ENCODE peak calls at places on chromosomes 13 and 19, in six cellular contexts. H is AG09319, Y is coronary artery, R is foreskin keratinocyte, C is tibial nerve, S is ovary. V is an unnamed sample.

GRCh38 chr19:16615788-16616187 is 12.2 kb downstream of the MED26 start:
- DNase-seq in R (no peak), H (no peak), S (no peak), C (no peak), Y (no peak), V (no peak)

GRCh38 chr13:114132419-114133121 is at the start of gene RASA3:
- DNase-seq in C (peak; percentile 62), S (peak; percentile 85), R (peak; percentile 19), Y (peak; percentile 89), H (peak; percentile 63), V (peak; percentile 76)

GRCh38 chr13:72952529-72953141 is 106.2 kb upstream of the KLF5 start:
- DNase-seq in R (peak; percentile 25), C (no peak), Y (no peak), H (no peak), S (no peak), V (no peak)

GRCh38 chr19:1567116-1567847 is 843 bp downstream of the MEX3D start:
- DNase-seq in R (no peak), H (no peak), S (peak; percentile 79), Y (no peak), C (no peak), V (peak; percentile 64)

GRCh38 chr13:20391597-20392452 is 133.8 kb downstream of the CRYL1 start:
- DNase-seq in Y (peak; percentile 64), S (no peak), R (peak; percentile 55), C (no peak), H (no peak), V (no peak)

GRCh38 chr13:76717092-76717491 is 169.1 kb downstream of the KCTD12 start:
- DNase-seq in Y (no peak), R (no peak), C (no peak), S (no peak), H (no peak), V (no peak)

GRCh38 chr19:3276341-3276799 is 51.9 kb downstream of the CELF5 start:
- DNase-seq in Y (no peak), R (peak; percentile 85), C (no peak), H (no peak), S (no peak), V (peak; percentile 48)

GRCh38 chr13:83121904-83122303 is 760.4 kb downstream of the SLITRK1 start:
- DNase-seq in H (no peak), R (no peak), C (no peak), S (no peak), Y (no peak), V (no peak)

GRCh38 chr13:59094149-59094548 is 1069.6 kb downstream of the DIAPH3 start:
- DNase-seq in R (peak; percentile 41), C (no peak), S (no peak), H (no peak), Y (no peak), V (no peak)

GRCh38 chr19:49150106-49150943 is 4.9 kb downstream of the HRC start:
- DNase-seq in R (peak; percentile 77), Y (peak; percentile 88), H (no peak), S (peak; percentile 87), C (peak; percentile 58), V (peak; percentile 78)

GRCh38 chr19:497861-498590 is 1.7 kb downstream of the MADCAM1 start:
- DNase-seq in H (no peak), Y (no peak), S (no peak), R (no peak), C (no peak), V (no peak)

GRCh38 chr13:98576215-98576945 is 527 bp downstream of the STK24 start:
- DNase-seq in H (no peak), C (no peak), S (peak; percentile 71), R (no peak), Y (peak; percentile 80), V (peak; percentile 65)

GRCh38 chr19:8252922-8253589 is 43.9 kb downstream of the CERS4 start:
- DNase-seq in H (peak; percentile 22), C (peak; percentile 76), Y (no peak), R (peak; percentile 39), S (peak; percentile 91), V (peak; percentile 76)

GRCh38 chr13:24228852-24229458 is 68.4 kb downstream of the SPATA13 start:
- DNase-seq in Y (no peak), S (no peak), H (peak; percentile 53), R (peak; percentile 50), C (no peak), V (no peak)

GRCh38 chr13:77565635-77566034 is 30.1 kb downstream of the SCEL start:
- DNase-seq in C (no peak), S (no peak), H (no peak), Y (no peak), R (no peak), V (no peak)

GRCh38 chr19:7870571-7871279 is 3.5 kb downstream of the PRR36 start:
- DNase-seq in C (no peak), S (peak; percentile 88), R (peak; percentile 75), Y (no peak), H (no peak), V (no peak)

GRCh38 chr13:29081036-29081435 is 260.9 kb downstream of the MTUS2 start:
- DNase-seq in R (no peak), S (no peak), H (no peak), Y (no peak), C (no peak), V (no peak)

GRCh38 chr19:7415857-7416371 is 67.2 kb downstream of the ARHGEF18 start:
- DNase-seq in Y (no peak), S (no peak), H (no peak), C (no peak), R (no peak), V (no peak)

GRCh38 chr19:44890366-44891015 is 563 bp upstream of the TOMM40 start:
- DNase-seq in S (peak; percentile 100), C (no peak), Y (no peak), H (peak; percentile 95), R (peak; percentile 100), V (no peak)

GRCh38 chr13:97307544-97307881 is 85.4 kb downstream of the MBNL2 start:
- DNase-seq in Y (no peak), H (no peak), C (no peak), R (no peak), S (no peak), V (no peak)

GRCh38 chr13:100789481-100789880 is 114.9 kb upstream of the TMTC4 start:
- DNase-seq in Y (no peak), H (no peak), S (no peak), C (no peak), R (peak; percentile 32), V (no peak)

GRCh38 chr13:27971776-27972618 is 2.9 kb upstream of the CDX2 start:
- DNase-seq in Y (no peak), C (no peak), H (no peak), R (no peak), S (no peak), V (no peak)

GRCh38 chr13:106036870-106037269 is 498.6 kb downstream of the EFNB2 start:
- DNase-seq in H (no peak), C (no peak), Y (no peak), R (no peak), S (no peak), V (no peak)

GRCh38 chr13:50452761-50453160 is 390.7 kb downstream of the DLEU7 start:
- DNase-seq in H (no peak), S (no peak), C (no peak), R (no peak), Y (no peak), V (no peak)

GRCh38 chr19:32465176-32465575 is 59.6 kb downstream of the DPY19L3 start:
- DNase-seq in S (no peak), H (no peak), R (no peak), C (no peak), Y (no peak), V (no peak)
- TF ChIP-seq CTCF in S (no peak), H (no peak), R (no peak), C (no peak), Y (no peak), V (no peak)

GRCh38 chr19:5542665-5543064 is 25.1 kb downstream of the TINCR start:
- DNase-seq in Y (no peak), C (no peak), R (no peak), S (no peak), H (no peak), V (no peak)
- TF ChIP-seq CTCF in Y (no peak), C (no peak), R (peak; percentile 52), S (no peak), H (no peak), V (no peak)

DNA sequence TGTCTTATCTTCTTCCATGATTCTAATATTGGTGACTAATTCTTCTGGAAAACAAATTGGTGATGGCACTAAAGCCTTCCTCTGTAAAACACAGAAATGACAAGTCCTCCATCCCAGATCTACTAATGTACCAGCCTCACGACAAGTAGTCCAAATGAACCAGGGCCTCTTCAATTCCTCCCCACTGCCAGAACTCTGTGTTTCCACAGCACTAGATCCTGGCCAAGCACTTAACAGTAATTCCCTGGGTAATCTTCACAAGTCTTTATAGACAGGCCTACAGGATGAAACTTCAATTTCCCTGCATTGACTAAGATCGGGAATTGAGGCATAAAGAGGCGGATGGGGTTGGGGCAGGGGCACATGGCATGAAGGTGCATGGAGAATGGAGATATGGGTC is 52.7 kb downstream of the SIAH3 start:
- DNase-seq in S (no peak), Y (peak; percentile 8), R (no peak), H (no peak), C (no peak), V (no peak)
- TF ChIP-seq CTCF in S (no peak), Y (no peak), R (no peak), H (no peak), C (no peak), V (no peak)

DNA sequence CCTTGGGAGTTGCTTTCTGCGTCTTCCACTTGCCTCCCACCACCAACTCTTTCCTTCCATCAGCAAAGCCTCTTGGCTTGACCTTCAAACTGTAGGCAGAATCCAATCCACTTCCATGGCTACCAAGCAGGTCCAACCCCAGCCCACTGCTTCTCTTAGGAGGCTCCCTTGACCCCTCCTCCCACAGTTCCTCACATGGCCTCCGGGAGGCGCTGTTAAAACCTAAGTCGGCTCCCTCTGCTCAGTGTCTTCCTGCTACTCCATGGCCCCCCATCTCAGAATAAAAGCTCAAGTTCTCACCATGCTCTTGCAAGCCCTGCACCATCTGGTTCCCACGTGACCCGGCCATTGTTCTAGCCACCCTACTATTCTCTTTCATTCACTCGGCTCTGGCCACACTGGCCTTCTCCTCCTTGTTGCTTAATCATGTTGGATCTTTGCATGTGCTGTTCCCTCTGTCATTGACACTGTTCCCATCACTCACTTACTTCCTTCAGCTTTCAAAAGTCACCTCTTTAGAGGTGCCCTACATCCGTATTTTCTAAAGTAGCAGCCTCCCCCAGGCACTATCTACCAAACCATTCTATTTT is 7.5 kb downstream of the IZUMO2 start:
- DNase-seq in S (no peak), H (no peak), C (no peak), R (no peak), Y (no peak), V (no peak)
- TF ChIP-seq CTCF in S (no peak), H (no peak), C (no peak), R (no peak), Y (no peak), V (peak; percentile 21)

GRCh38 chr19:24032651-24033050 is 54.3 kb upstream of the ZNF254 start:
- DNase-seq in Y (peak; percentile 58), S (peak; percentile 40), R (no peak), C (no peak), H (no peak), V (no peak)

GRCh38 chr19:24029941-24030636 is 56.9 kb upstream of the ZNF254 start:
- DNase-seq in H (no peak), R (no peak), C (no peak), S (no peak), Y (no peak), V (no peak)

GRCh38 chr19:24033962-24034342 is 53.0 kb upstream of the ZNF254 start:
- DNase-seq in C (no peak), H (peak; percentile 25), Y (peak; percentile 71), S (peak; percentile 54), R (peak; percentile 66), V (no peak)

GRCh38 chr19:24033308-24033961 is 53.6 kb upstream of the ZNF254 start:
- DNase-seq in H (peak; percentile 70), R (peak; percentile 89), S (peak; percentile 90), C (peak; percentile 77), Y (peak; percentile 94), V (peak; percentile 85)
- TF ChIP-seq CTCF in H (no peak), R (peak; percentile 40), S (no peak), C (no peak), Y (no peak), V (no peak)

V was measured in mesothelial cell of epicardium.